ENCODE peak calls at places on chromosomes 4 and X, in nine cellular contexts. M, R, O, I, B, K, T, L and W are unnamed samples.

GRCh38 chr4:185817403-185817818 is 5.4 kb upstream of the SORBS2 start:
- DNase-seq in M (no peak), R (no peak), O (no peak), I (no peak), B (no peak), K (no peak), T (peak), L (no peak), W (peak)

GRCh38 chr4:76305971-76306881 is at the start of gene STBD1:
- DNase-seq in M (peak), R (peak), O (peak), I (peak), B (peak), K (peak), T (peak), L (peak), W (peak)

GRCh38 chrX:118510076-118510475 is 14.5 kb downstream of the DOCK11 start:
- DNase-seq in M (no peak), R (no peak), O (no peak), I (no peak), B (no peak), K (no peak), T (peak), L (no peak), W (no peak)

GRCh38 chr4:96638132-96638531 is 798.2 kb downstream of the PDHA2 start:
- DNase-seq in M (no peak), R (no peak), O (no peak), I (no peak), B (no peak), K (no peak), T (no peak), L (no peak), W (no peak)

GRCh38 chrX:118251251-118251650 is 94.7 kb upstream of the WDR44 start:
- DNase-seq in M (no peak), R (peak), O (no peak), I (no peak), B (peak), K (no peak), T (no peak), L (no peak), W (no peak)

GRCh38 chr4:28229092-28229491 is 1368.5 kb downstream of the STIM2 start:
- DNase-seq in M (no peak), R (no peak), O (no peak), I (no peak), B (peak), K (no peak), T (no peak), L (peak), W (no peak)

GRCh38 chrX:20361890-20362262 is 95.2 kb upstream of the RPS6KA3 start:
- DNase-seq in M (no peak), R (peak), O (peak), I (no peak), B (peak), K (no peak), T (no peak), L (peak), W (no peak)

GRCh38 chrX:14533867-14534266 is 4.5 kb downstream of the GLRA2 start:
- DNase-seq in M (no peak), R (no peak), O (no peak), I (no peak), B (no peak), K (no peak), T (no peak), L (peak), W (no peak)

GRCh38 chrX:1006156-1006730 is 206.2 kb downstream of the CRLF2 start:
- DNase-seq in M (no peak), R (no peak), O (no peak), I (no peak), B (no peak), K (no peak), T (no peak), L (no peak), W (no peak)

GRCh38 chr4:74218201-74218600 is 60.3 kb downstream of the MTHFD2L start:
- DNase-seq in M (no peak), R (no peak), O (no peak), I (no peak), B (peak), K (no peak), T (no peak), L (peak), W (no peak)

GRCh38 chrX:153974003-153974725 is 1.6 kb downstream of the TMEM187 start:
- DNase-seq in M (no peak), R (no peak), O (no peak), I (no peak), B (no peak), K (no peak), T (no peak), L (no peak), W (no peak)

GRCh38 chr4:146123231-146123630 is 52.3 kb upstream of the LSM6 start:
- DNase-seq in M (no peak), R (no peak), O (no peak), I (no peak), B (no peak), K (no peak), T (no peak), L (peak), W (no peak)

GRCh38 chr4:48686369-48686768 is 93.7 kb downstream of the FRYL start:
- DNase-seq in M (no peak), R (no peak), O (no peak), I (no peak), B (no peak), K (no peak), T (no peak), L (no peak), W (no peak)

GRCh38 chr4:145805490-145805889 is 125.5 kb downstream of the C4orf51 start:
- DNase-seq in M (no peak), R (no peak), O (no peak), I (no peak), B (no peak), K (peak), T (peak), L (no peak), W (no peak)

GRCh38 chr4:62431513-62431912 is 1231.4 kb downstream of the ADGRL3 start:
- DNase-seq in M (no peak), R (no peak), O (no peak), I (no peak), B (no peak), K (no peak), T (no peak), L (no peak), W (no peak)

GRCh38 chrX:124211312-124211942 is 121.0 kb upstream of the TEX13D start:
- DNase-seq in M (no peak), R (no peak), O (peak), I (peak), B (peak), K (peak), T (no peak), L (peak), W (no peak)

GRCh38 chr4:66562276-66562806 is 892.1 kb upstream of the EPHA5 start:
- DNase-seq in M (no peak), R (no peak), O (no peak), I (no peak), B (peak), K (no peak), T (no peak), L (no peak), W (no peak)

GRCh38 chrX:154349359-154349935 is 25.0 kb downstream of the FLNA start:
- DNase-seq in M (no peak), R (no peak), O (no peak), I (no peak), B (no peak), K (no peak), T (no peak), L (no peak), W (no peak)

GRCh38 chrX:7950865-7951264 is 23.7 kb upstream of the PNPLA4 start:
- DNase-seq in M (no peak), R (no peak), O (no peak), I (no peak), B (no peak), K (no peak), T (no peak), L (no peak), W (no peak)

GRCh38 chrX:138287200-138287865 is 424.2 kb downstream of the FGF13 start:
- DNase-seq in M (no peak), R (no peak), O (peak), I (no peak), B (no peak), K (no peak), T (no peak), L (peak), W (no peak)

GRCh38 chrX:125742811-125743210 is 423.1 kb downstream of the TEX13C start:
- DNase-seq in M (no peak), R (no peak), O (no peak), I (no peak), B (no peak), K (no peak), T (no peak), L (no peak), W (no peak)
- TF ChIP-seq CTCF in M (no peak), R (no peak), O (no peak), I (no peak), B (no peak), K (no peak), T (no peak), L (no peak), W (no peak)

GRCh38 chr4:2696423-2696822 is 59.7 kb downstream of the TNIP2 start:
- DNase-seq in M (no peak), R (no peak), O (no peak), I (no peak), B (no peak), K (no peak), T (no peak), L (no peak), W (no peak)
- TF ChIP-seq CTCF in M (no peak), R (no peak), O (no peak), I (no peak), B (no peak), K (no peak), T (no peak), L (no peak), W (no peak)

GRCh38 chr4:130675262-130675661 is 1579.3 kb downstream of the C4orf33 start:
- DNase-seq in M (no peak), R (no peak), O (no peak), I (no peak), B (no peak), K (no peak), T (no peak), L (no peak), W (no peak)
- TF ChIP-seq CTCF in M (no peak), R (no peak), O (no peak), I (no peak), B (no peak), K (no peak), T (no peak), L (no peak), W (no peak)

GRCh38 chr4:149371021-149371420 is 444.6 kb downstream of the IQCM start:
- DNase-seq in M (no peak), R (no peak), O (peak), I (peak), B (peak), K (no peak), T (no peak), L (peak), W (no peak)
- TF ChIP-seq CTCF in M (no peak), R (peak), O (peak), I (peak), B (peak), K (peak), T (peak), L (peak), W (peak)

GRCh38 chr4:169115144-169115896 is 105.3 kb upstream of the CBR4 start:
- DNase-seq in M (no peak), R (no peak), O (no peak), I (no peak), B (no peak), K (no peak), T (no peak), L (no peak), W (no peak)

GRCh38 chr4:169117591-169118081 is 107.6 kb upstream of the CBR4 start:
- DNase-seq in M (no peak), R (no peak), O (no peak), I (no peak), B (peak), K (no peak), T (no peak), L (no peak), W (no peak)

GRCh38 chr4:169116270-169116901 is 106.3 kb upstream of the CBR4 start:
- DNase-seq in M (no peak), R (no peak), O (no peak), I (no peak), B (peak), K (no peak), T (no peak), L (peak), W (no peak)

GRCh38 chr4:169114341-169114974 is 104.4 kb upstream of the CBR4 start:
- DNase-seq in M (no peak), R (no peak), O (no peak), I (no peak), B (no peak), K (no peak), T (no peak), L (no peak), W (no peak)

GRCh38 chr4:169115897-169116254 is 105.8 kb upstream of the CBR4 start:
- DNase-seq in M (no peak), R (no peak), O (peak), I (peak), B (peak), K (no peak), T (no peak), L (peak), W (no peak)
- TF ChIP-seq CTCF in M (no peak), R (no peak), O (peak), I (no peak), B (peak), K (no peak), T (no peak), L (peak), W (no peak)

DNA sequence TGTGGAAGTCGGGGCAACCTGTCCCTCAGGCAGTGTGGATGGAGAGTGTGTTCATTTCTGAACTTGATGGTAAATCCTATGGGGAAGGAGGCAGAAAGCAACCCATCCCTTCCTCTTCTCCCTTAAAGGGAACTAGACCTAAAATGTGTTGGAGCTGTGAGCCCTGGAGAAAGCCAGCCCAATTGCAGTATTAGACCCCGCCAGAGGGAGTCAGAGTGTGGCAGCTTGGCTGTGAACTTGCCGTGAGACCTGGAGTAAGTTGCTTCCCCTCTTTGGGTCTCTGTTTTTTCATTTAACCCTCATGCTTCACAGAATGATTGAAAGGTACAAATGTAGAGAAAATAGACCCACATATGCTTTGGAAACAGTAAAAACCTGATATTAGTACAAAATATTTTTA is 108.7 kb upstream of the PAK3 start:
- DNase-seq in M (no peak), R (no peak), O (no peak), I (no peak), B (no peak), K (peak), T (no peak), L (peak), W (no peak)
- TF ChIP-seq CTCF in M (no peak), R (no peak), O (peak), I (peak), B (no peak), K (no peak), T (no peak), L (peak), W (peak)

GRCh38 chrX:148681605-148682004 is 181.2 kb downstream of the AFF2 start:
- DNase-seq in M (no peak), R (no peak), O (no peak), I (no peak), B (no peak), K (no peak), T (no peak), L (no peak), W (no peak)
- TF ChIP-seq CTCF in M (no peak), R (no peak), O (no peak), I (no peak), B (no peak), K (no peak), T (no peak), L (no peak), W (peak)

GRCh38 chrX:70960728-70961127 is 29.8 kb upstream of the SLC7A3 start:
- DNase-seq in M (no peak), R (no peak), O (peak), I (no peak), B (peak), K (no peak), T (no peak), L (peak), W (no peak)
- TF ChIP-seq CTCF in M (no peak), R (no peak), O (peak), I (peak), B (no peak), K (no peak), T (no peak), L (peak), W (peak)

GRCh38 chr4:119191505-119191904 is 21.0 kb upstream of the USP53 start:
- DNase-seq in M (no peak), R (no peak), O (no peak), I (no peak), B (no peak), K (no peak), T (no peak), L (no peak), W (no peak)

GRCh38 chr4:119184128-119184527 is 28.4 kb upstream of the USP53 start:
- DNase-seq in M (no peak), R (no peak), O (no peak), I (no peak), B (no peak), K (no peak), T (no peak), L (no peak), W (no peak)

GRCh38 chr4:119190354-119190753 is 22.2 kb upstream of the USP53 start:
- DNase-seq in M (no peak), R (no peak), O (no peak), I (no peak), B (no peak), K (no peak), T (no peak), L (no peak), W (no peak)

GRCh38 chr4:119189638-119190037 is 22.9 kb upstream of the USP53 start:
- DNase-seq in M (no peak), R (no peak), O (no peak), I (no peak), B (peak), K (no peak), T (no peak), L (no peak), W (no peak)
- TF ChIP-seq CTCF in M (no peak), R (no peak), O (no peak), I (no peak), B (no peak), K (no peak), T (no peak), L (no peak), W (no peak)